ENCODE peak calls at places on chromosome 1, in four cellular contexts. J is PC-9; A is CD8-positive, alpha-beta T cell; P is mammary epithelial cell. C is an unnamed sample.

GRCh38 chr1:243543501-243543900 is 287.7 kb downstream of the SDCCAG8 start:
- DNase-seq in A (no peak), P (no peak), J (no peak), C (no peak)

GRCh38 chr1:52534928-52535764 is 17.7 kb downstream of the TUT4 start:
- DNase-seq in P (no peak), J (no peak), A (no peak), C (no peak)

GRCh38 chr1:94974824-94975223 is 47.9 kb upstream of the CNN3 start:
- DNase-seq in J (no peak), P (peak), A (no peak), C (no peak)

GRCh38 chr1:31727849-31728248 is 24.0 kb upstream of the COL16A1 start:
- DNase-seq in J (no peak), P (no peak), A (no peak), C (no peak)

GRCh38 chr1:31765041-31765467 is 914 bp upstream of the ADGRB2 start:
- DNase-seq in A (no peak), P (no peak), J (peak), C (no peak)

GRCh38 chr1:113223546-113223945 is 150.5 kb downstream of the LRIG2 start:
- DNase-seq in P (no peak), A (no peak), J (no peak), C (no peak)

GRCh38 chr1:228211091-228211870 is 3.4 kb downstream of the OBSCN start:
- DNase-seq in J (no peak), A (no peak), P (no peak), C (no peak)

GRCh38 chr1:15400627-15401026 is 9.1 kb upstream of the EFHD2 start:
- DNase-seq in P (peak), J (no peak), A (no peak), C (no peak)

GRCh38 chr1:231395996-231396385 is 26.1 kb downstream of the EGLN1 start:
- DNase-seq in P (no peak), A (no peak), J (no peak), C (no peak)

GRCh38 chr1:63984257-63984626 is 210.4 kb downstream of the ROR1 start:
- DNase-seq in J (no peak), P (peak), A (no peak), C (no peak)

GRCh38 chr1:54002544-54003248 is 15.3 kb downstream of the LDLRAD1 start:
- DNase-seq in A (no peak), J (no peak), P (no peak), C (no peak)

DNA sequence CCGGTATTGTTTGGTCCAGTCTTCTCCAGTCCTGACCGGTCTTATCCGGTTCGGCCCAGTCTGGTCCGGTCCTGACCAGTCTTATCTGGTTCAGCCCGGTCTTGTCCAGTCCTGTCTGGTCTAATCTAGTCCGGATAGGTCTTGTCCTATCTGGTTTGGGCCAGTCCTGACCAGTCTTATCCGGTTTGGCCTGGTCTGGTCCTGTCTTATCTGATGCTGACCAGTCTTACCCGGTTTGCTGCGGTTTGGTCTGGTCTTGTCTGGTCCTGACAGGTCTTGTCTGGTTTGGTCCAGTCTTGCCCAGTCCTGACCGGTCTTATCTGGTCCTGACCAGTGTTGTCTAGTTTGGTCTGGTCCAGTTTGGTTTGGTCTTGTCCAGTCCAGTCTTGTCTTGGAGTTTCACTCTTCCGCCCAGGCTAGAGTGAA is 30.1 kb downstream of the DHX9 start:
- DNase-seq in J (no peak), P (no peak), A (no peak), C (no peak)
- H3K27ac ChIP-seq in J (peak), P (no peak), A (no peak), C (no peak)

GRCh38 chr1:208985231-208985630 is 598.3 kb upstream of the CAMK1G start:
- DNase-seq in A (no peak), J (no peak), P (peak), C (no peak)

GRCh38 chr1:208990456-208990855 is 593.1 kb upstream of the CAMK1G start:
- DNase-seq in P (no peak), A (no peak), J (no peak), C (no peak)

DNA sequence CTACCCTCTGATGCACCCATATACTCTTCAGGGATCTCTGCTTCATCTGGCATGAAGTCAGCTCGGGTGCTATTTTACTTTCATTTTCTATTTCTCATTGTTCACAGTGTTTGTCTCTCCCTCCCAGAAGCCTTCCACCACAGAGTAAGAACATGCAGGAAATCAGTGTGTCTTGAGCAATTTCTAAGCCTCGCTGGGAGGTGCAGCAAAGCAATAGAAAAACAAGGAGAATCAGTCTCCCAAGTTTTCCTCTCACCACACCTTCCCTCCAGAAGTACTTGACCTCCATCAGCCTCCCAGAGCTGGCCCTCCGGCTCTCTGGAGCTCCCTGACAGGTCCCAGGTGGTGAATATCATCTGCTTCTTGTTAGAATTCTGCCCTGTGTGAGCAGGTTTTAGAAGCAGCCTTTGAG is 594.7 kb upstream of the CAMK1G start:
- DNase-seq in J (peak), P (peak), A (peak), C (peak)
- H3K27ac ChIP-seq in J (no peak), P (peak), A (peak), C (peak)

DNA sequence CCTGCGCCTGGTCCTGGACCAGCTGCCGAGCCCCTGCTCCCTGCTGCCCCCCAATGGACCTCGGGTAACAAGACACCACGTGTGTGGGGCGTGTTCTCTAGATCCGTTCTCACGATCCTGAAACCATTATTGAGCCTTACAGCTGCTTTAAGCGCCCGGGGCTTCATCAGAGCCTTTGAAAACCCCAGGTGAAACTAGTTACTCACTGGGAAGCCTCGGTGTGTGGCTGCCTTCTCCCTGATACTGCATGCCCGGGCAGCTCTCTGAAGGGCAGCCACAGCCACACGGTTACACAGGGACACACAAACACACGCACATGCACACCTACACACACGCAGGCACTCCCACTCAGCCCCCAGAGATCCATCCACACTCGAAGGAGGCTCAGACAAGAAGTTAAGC is 5.3 kb downstream of the HES2 start:
- DNase-seq in J (peak), A (no peak), P (peak), C (peak)
- H3K27ac ChIP-seq in J (peak), A (no peak), P (peak), C (no peak)

DNA sequence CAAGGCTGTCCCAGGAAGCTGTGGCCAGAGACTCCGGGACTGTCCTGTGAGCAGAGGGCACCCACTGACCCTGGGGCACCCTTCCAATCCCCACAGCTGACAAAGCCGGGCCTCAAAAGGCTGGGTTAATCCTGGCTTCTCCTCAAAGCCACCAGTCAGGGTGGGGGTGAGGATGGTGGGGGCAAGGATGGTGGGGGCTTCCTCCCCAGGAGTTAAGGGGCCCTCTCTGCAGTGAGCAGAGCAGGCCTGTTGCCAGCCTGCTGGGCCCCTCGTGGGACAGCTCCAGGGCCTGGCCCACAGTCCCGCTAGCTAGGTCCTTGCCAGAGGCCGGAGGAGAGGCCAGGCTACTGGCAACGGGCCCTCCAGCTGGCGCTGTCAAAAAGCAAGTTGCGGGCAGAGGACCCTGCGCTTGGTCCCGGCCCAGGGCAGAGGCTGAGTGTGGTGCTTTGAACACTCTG is 37.9 kb upstream of the CCDC27 start:
- DNase-seq in J (no peak), A (no peak), P (no peak), C (no peak)
- H3K27ac ChIP-seq in J (no peak), A (no peak), P (no peak), C (no peak)

GRCh38 chr1:12532405-12533315 is 85.3 kb downstream of the DHRS3 start:
- DNase-seq in A (no peak), J (no peak), P (no peak), C (no peak)
- H3K27ac ChIP-seq in A (no peak), J (no peak), P (no peak), C (no peak)

DNA sequence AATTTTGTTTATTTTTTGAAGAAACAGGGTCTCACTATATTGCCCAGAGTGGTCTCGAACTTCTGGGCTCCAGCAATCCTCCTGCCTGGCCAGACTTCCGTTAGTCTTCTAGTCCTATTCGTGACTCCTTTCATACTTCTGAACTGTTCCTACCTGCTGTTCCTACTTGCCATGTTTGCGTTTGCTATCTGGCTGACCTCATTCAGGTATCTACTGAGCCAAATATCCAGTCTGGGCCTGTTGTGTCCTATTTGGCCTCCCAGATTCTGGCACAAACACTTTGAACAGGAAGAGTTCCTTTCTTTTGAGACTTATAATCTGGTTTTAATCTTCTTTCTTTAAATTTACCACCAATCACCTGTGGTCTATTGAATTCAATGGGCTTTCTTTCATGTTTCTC is 6.9 kb upstream of the NR1I3 start:
- DNase-seq in J (no peak), A (no peak), P (peak), C (no peak)
- H3K27ac ChIP-seq in J (no peak), A (no peak), P (no peak), C (no peak)

GRCh38 chr1:155140630-155140953 is 261 bp upstream of the DPM3 start:
- DNase-seq in J (no peak), A (no peak), P (no peak), C (no peak)
- H3K27ac ChIP-seq in J (no peak), A (peak), P (no peak), C (peak)